ENCODE peak calls at places on chromosome 5, in five cellular contexts. D, J, I, L and B are unnamed samples.

GRCh38 chr5:86909896-86910295 is 292.2 kb downstream of the COX7C start:
- DNase-seq in D (peak), J (no peak), I (peak), L (peak), B (no peak)

GRCh38 chr5:1801061-1801953 is at the start of gene NDUFS6:
- DNase-seq in D (no peak), J (peak), I (peak), L (peak), B (peak)

GRCh38 chr5:75617746-75618352 is 6.6 kb downstream of the ANKDD1B start:
- DNase-seq in D (no peak), J (no peak), I (no peak), L (peak), B (no peak)

GRCh38 chr5:23405316-23406068 is 101.9 kb upstream of the PRDM9 start:
- DNase-seq in D (no peak), J (no peak), I (no peak), L (no peak), B (no peak)

GRCh38 chr5:142697356-142697807 is 11.5 kb upstream of the FGF1 start:
- DNase-seq in D (peak), J (peak), I (peak), L (peak), B (no peak)

GRCh38 chr5:9555961-9556360 is 10.1 kb upstream of the SEMA5A start:
- DNase-seq in D (no peak), J (no peak), I (no peak), L (no peak), B (no peak)

GRCh38 chr5:71932649-71933338 is 174.5 kb upstream of the MAP1B start:
- DNase-seq in D (peak), J (peak), I (peak), L (peak), B (no peak)

GRCh38 chr5:123125172-123125508 is 36.1 kb downstream of the PRDM6 start:
- DNase-seq in D (no peak), J (no peak), I (peak), L (peak), B (no peak)

GRCh38 chr5:92320446-92320845 is 937.3 kb upstream of the ARRDC3 start:
- DNase-seq in D (no peak), J (no peak), I (no peak), L (no peak), B (no peak)

GRCh38 chr5:58077387-58077786 is 382.5 kb downstream of the PLK2 start:
- DNase-seq in D (no peak), J (no peak), I (no peak), L (peak), B (no peak)
- TF ChIP-seq CTCF in D (no peak), J (no peak), I (no peak), L (no peak), B (no peak)

GRCh38 chr5:103519550-103519949 is 43.0 kb downstream of the NUDT12 start:
- DNase-seq in D (peak), J (no peak), I (peak), L (peak), B (no peak)
- TF ChIP-seq CTCF in D (peak), J (no peak), I (peak), L (peak), B (no peak)

GRCh38 chr5:127875235-127876021 is 172.2 kb downstream of the CCDC192 start:
- DNase-seq in D (peak), J (peak), I (peak), L (peak), B (no peak)
- TF ChIP-seq CTCF in D (peak), J (peak), I (peak), L (peak), B (no peak)

GRCh38 chr5:150270546-150271295 is 18.9 kb downstream of the CAMK2A start:
- DNase-seq in D (no peak), J (peak), I (no peak), L (no peak), B (no peak)

GRCh38 chr5:150274811-150275210 is 14.8 kb downstream of the CAMK2A start:
- DNase-seq in D (no peak), J (no peak), I (no peak), L (no peak), B (no peak)

GRCh38 chr5:150271923-150272322 is 17.6 kb downstream of the CAMK2A start:
- DNase-seq in D (no peak), J (no peak), I (no peak), L (peak), B (no peak)

GRCh38 chr5:150271296-150271692 is 18.3 kb downstream of the CAMK2A start:
- DNase-seq in D (no peak), J (no peak), I (no peak), L (no peak), B (no peak)

DNA sequence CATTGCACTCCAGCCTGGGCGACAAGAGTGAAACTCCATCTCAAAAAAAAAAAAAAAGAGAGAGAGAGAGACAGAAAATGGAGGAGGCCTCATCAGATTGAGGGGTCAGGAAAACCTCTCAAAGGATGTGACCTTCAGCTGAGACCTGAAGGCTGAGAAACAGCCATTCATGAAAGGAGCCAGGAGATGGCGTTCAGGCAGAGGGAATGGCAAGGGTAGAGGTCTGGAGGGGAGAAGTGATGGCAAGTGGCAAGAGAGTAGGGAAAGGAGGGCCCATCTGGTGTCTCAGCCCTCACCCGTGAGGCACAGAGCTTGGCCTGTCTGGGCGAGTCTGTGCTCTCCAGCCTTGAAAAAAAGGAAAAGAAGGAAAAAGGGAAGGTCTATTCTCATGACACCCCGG is 17.0 kb downstream of the CAMK2A start:
- DNase-seq in D (peak), J (peak), I (peak), L (peak), B (no peak)
- TF ChIP-seq CTCF in D (peak), J (peak), I (peak), L (peak), B (no peak)

DNA sequence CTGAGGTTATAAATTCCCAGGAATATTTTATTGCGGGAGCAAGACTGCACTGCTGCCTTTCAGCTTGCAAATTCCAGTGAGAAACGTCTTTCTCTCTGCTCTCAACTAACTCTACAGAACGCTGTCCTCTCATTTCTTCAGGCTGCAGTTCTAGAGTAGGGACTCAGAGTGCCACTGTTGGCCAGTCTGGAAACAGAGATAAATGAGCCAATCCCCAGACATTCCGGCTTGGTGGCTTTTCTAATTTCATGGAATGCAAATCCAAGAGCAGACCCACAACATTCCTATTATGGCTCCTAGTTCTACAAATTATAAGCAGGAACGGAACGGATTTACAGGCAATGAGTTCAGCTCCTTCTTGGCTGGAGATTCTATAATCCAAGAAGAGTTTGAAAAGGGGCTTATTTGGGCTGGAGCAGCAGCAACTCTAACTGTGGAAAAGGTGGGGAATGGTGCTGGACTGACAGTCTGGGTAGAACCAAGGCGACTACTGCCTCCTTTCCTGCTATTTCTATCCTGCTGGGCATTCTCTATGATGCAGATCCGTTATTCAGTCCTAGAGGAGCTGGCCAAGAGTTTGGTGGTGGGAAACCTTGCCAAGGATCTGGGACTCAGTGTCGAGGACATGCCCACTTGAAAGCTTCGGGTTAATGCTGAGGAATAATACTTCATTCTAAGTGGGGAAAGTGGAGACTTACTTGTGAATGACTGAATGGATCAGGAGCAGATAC is 9.3 kb downstream of the PCDHGA12 start:
- DNase-seq in D (peak), J (no peak), I (no peak), L (no peak), B (no peak)
- TF ChIP-seq CTCF in D (peak), J (no peak), I (no peak), L (no peak), B (no peak)

DNA sequence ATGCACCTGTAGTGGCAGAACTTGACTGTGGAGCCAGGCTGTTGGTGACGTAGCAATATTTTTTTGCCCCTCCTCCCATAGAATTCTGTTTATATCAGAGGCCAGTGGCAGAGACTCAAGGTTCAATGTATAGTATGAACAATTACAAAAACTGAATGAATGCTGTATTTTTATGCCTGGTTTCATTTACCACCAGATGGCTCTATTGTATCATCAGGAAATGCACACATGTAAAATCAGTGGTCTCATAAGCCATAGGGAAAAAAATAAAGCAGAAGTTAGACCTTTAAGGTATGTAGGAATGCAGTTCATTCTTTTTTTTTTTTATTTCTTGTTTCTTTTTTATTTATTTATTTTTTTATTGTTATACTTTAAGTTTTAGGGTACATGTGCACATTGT is 43.6 kb downstream of the CCDC192 start:
- DNase-seq in D (no peak), J (no peak), I (peak), L (peak), B (no peak)
- TF ChIP-seq CTCF in D (peak), J (peak), I (peak), L (peak), B (no peak)

GRCh38 chr5:41641621-41642020 is 131.2 kb upstream of the PLCXD3 start:
- DNase-seq in D (peak), J (no peak), I (peak), L (peak), B (no peak)
- TF ChIP-seq CTCF in D (peak), J (peak), I (peak), L (peak), B (no peak)